ENCODE peak calls at places on chromosome 1, in five cellular contexts. One of them, this sample, is unnamed.

GRCh38 chr1:205669341-205670142 is 10.8 kb downstream of the SLC45A3 start:
- DNase-seq in HFF-Myc: no peak
- DNase-seq in astrocyte of the cerebellum: no peak
- DNase-seq in heart left ventricle: no peak
- DNase-seq in BE2C: no peak
- DNase-seq in this sample: no peak

GRCh38 chr1:113185463-113186104 is 112.6 kb downstream of the LRIG2 start:
- DNase-seq in astrocyte of the cerebellum: no peak
- DNase-seq in BE2C: no peak
- DNase-seq in heart left ventricle: no peak
- DNase-seq in HFF-Myc: no peak
- DNase-seq in this sample: no peak

GRCh38 chr1:168676861-168677260 is 52.1 kb downstream of the DPT start:
- DNase-seq in astrocyte of the cerebellum: no peak
- DNase-seq in BE2C: no peak
- DNase-seq in HFF-Myc: no peak
- DNase-seq in heart left ventricle: no peak
- DNase-seq in this sample: no peak

GRCh38 chr1:92493139-92493538 is 6.4 kb upstream of the GFI1 start:
- DNase-seq in HFF-Myc: no peak
- DNase-seq in astrocyte of the cerebellum: no peak
- DNase-seq in heart left ventricle: no peak
- DNase-seq in BE2C: no peak
- DNase-seq in this sample: no peak

GRCh38 chr1:31666290-31666963 is 21.8 kb upstream of the PEF1 start:
- DNase-seq in BE2C: no peak
- DNase-seq in HFF-Myc: peak
- DNase-seq in astrocyte of the cerebellum: no peak
- DNase-seq in heart left ventricle: no peak
- DNase-seq in this sample: no peak

GRCh38 chr1:10941891-10942541 is 70.4 kb upstream of the TARDBP start:
- DNase-seq in HFF-Myc: no peak
- DNase-seq in heart left ventricle: peak
- DNase-seq in BE2C: peak
- DNase-seq in astrocyte of the cerebellum: no peak
- DNase-seq in this sample: peak

GRCh38 chr1:87918398-87918797 is 589.7 kb downstream of the LMO4 start:
- DNase-seq in heart left ventricle: no peak
- DNase-seq in astrocyte of the cerebellum: no peak
- DNase-seq in BE2C: no peak
- DNase-seq in HFF-Myc: no peak
- DNase-seq in this sample: no peak

GRCh38 chr1:170545476-170545875 is 13.5 kb downstream of the GORAB start:
- DNase-seq in BE2C: no peak
- DNase-seq in HFF-Myc: peak
- DNase-seq in astrocyte of the cerebellum: peak
- DNase-seq in heart left ventricle: no peak
- DNase-seq in this sample: no peak

GRCh38 chr1:212916395-212917133 is 33.8 kb upstream of the VASH2 start:
- DNase-seq in BE2C: peak
- DNase-seq in heart left ventricle: peak
- DNase-seq in HFF-Myc: no peak
- DNase-seq in astrocyte of the cerebellum: no peak
- DNase-seq in this sample: no peak

GRCh38 chr1:44405804-44406743 is 1.0 kb downstream of the RNF220 start:
- DNase-seq in BE2C: no peak
- DNase-seq in HFF-Myc: no peak
- DNase-seq in astrocyte of the cerebellum: no peak
- DNase-seq in heart left ventricle: peak
- DNase-seq in this sample: no peak

GRCh38 chr1:116570358-116571214 is at the start of gene CD58:
- DNase-seq in heart left ventricle: peak
- DNase-seq in HFF-Myc: peak
- DNase-seq in BE2C: peak
- DNase-seq in astrocyte of the cerebellum: no peak
- DNase-seq in this sample: peak

GRCh38 chr1:199422206-199422605 is 605.3 kb upstream of the NR5A2 start:
- DNase-seq in heart left ventricle: no peak
- DNase-seq in astrocyte of the cerebellum: peak
- DNase-seq in BE2C: peak
- DNase-seq in HFF-Myc: peak
- DNase-seq in this sample: no peak

GRCh38 chr1:999797-1000356 is at the start of gene HES4:
- DNase-seq in heart left ventricle: peak
- DNase-seq in HFF-Myc: no peak
- DNase-seq in BE2C: peak
- DNase-seq in astrocyte of the cerebellum: peak
- DNase-seq in this sample: peak

GRCh38 chr1:169108897-169109560 is 2.5 kb downstream of the ATP1B1 start:
- DNase-seq in heart left ventricle: no peak
- DNase-seq in HFF-Myc: peak
- DNase-seq in BE2C: peak
- DNase-seq in astrocyte of the cerebellum: no peak
- DNase-seq in this sample: no peak

GRCh38 chr1:171422489-171422888 is 62.8 kb upstream of the PRRC2C start:
- DNase-seq in heart left ventricle: no peak
- DNase-seq in HFF-Myc: peak
- DNase-seq in BE2C: no peak
- DNase-seq in astrocyte of the cerebellum: no peak
- DNase-seq in this sample: no peak

GRCh38 chr1:237687837-237688236 is 202.9 kb downstream of the ZP4 start:
- DNase-seq in BE2C: no peak
- DNase-seq in astrocyte of the cerebellum: no peak
- DNase-seq in HFF-Myc: no peak
- DNase-seq in heart left ventricle: no peak
- DNase-seq in this sample: no peak

GRCh38 chr1:41935226-41935625 is 16.5 kb upstream of the HIVEP3 start:
- DNase-seq in heart left ventricle: no peak
- DNase-seq in astrocyte of the cerebellum: no peak
- DNase-seq in HFF-Myc: peak
- DNase-seq in BE2C: no peak
- DNase-seq in this sample: no peak

GRCh38 chr1:59332983-59333382 is 36.1 kb downstream of the FGGY start:
- DNase-seq in astrocyte of the cerebellum: peak
- DNase-seq in heart left ventricle: no peak
- DNase-seq in BE2C: no peak
- DNase-seq in HFF-Myc: peak
- DNase-seq in this sample: no peak

GRCh38 chr1:183363967-183364366 is 54.2 kb downstream of the NMNAT2 start:
- DNase-seq in HFF-Myc: no peak
- DNase-seq in BE2C: no peak
- DNase-seq in astrocyte of the cerebellum: no peak
- DNase-seq in heart left ventricle: no peak
- DNase-seq in this sample: no peak

GRCh38 chr1:234782821-234783220 is 172.8 kb upstream of the IRF2BP2 start:
- DNase-seq in astrocyte of the cerebellum: no peak
- DNase-seq in BE2C: no peak
- DNase-seq in heart left ventricle: no peak
- DNase-seq in HFF-Myc: no peak
- DNase-seq in this sample: no peak

GRCh38 chr1:218165687-218166088 is 119.4 kb upstream of the RRP15 start:
- DNase-seq in heart left ventricle: no peak
- DNase-seq in astrocyte of the cerebellum: no peak
- DNase-seq in BE2C: no peak
- DNase-seq in HFF-Myc: no peak
- DNase-seq in this sample: no peak

GRCh38 chr1:33182452-33182851 is 609 bp upstream of the TRIM62 start:
- DNase-seq in HFF-Myc: peak
- DNase-seq in BE2C: no peak
- DNase-seq in heart left ventricle: peak
- DNase-seq in astrocyte of the cerebellum: no peak
- DNase-seq in this sample: peak

GRCh38 chr1:73909043-73909567 is 288.9 kb downstream of the LRRIQ3 start:
- DNase-seq in BE2C: no peak
- DNase-seq in HFF-Myc: no peak
- DNase-seq in astrocyte of the cerebellum: no peak
- DNase-seq in heart left ventricle: no peak
- DNase-seq in this sample: no peak

GRCh38 chr1:248596615-248597014 is 885 bp downstream of the OR2T10 start:
- DNase-seq in astrocyte of the cerebellum: no peak
- DNase-seq in HFF-Myc: no peak
- DNase-seq in BE2C: no peak
- DNase-seq in heart left ventricle: no peak
- DNase-seq in this sample: no peak

GRCh38 chr1:24503870-24504523 is 1.4 kb downstream of the RCAN3 start:
- DNase-seq in BE2C: no peak
- DNase-seq in heart left ventricle: no peak
- DNase-seq in HFF-Myc: no peak
- DNase-seq in astrocyte of the cerebellum: no peak
- DNase-seq in this sample: no peak

GRCh38 chr1:1428174-1428573 is 7.1 kb upstream of the ANKRD65 start:
- DNase-seq in astrocyte of the cerebellum: no peak
- DNase-seq in HFF-Myc: no peak
- DNase-seq in heart left ventricle: peak
- DNase-seq in BE2C: peak
- DNase-seq in this sample: peak

GRCh38 chr1:104636581-104636980 is 886.9 kb downstream of the AMY1C start:
- DNase-seq in heart left ventricle: no peak
- DNase-seq in BE2C: no peak
- DNase-seq in HFF-Myc: no peak
- DNase-seq in astrocyte of the cerebellum: no peak
- DNase-seq in this sample: no peak

GRCh38 chr1:245407983-245408382 is 253.2 kb downstream of the KIF26B start:
- DNase-seq in BE2C: no peak
- DNase-seq in HFF-Myc: no peak
- DNase-seq in heart left ventricle: no peak
- DNase-seq in astrocyte of the cerebellum: no peak
- DNase-seq in this sample: no peak

GRCh38 chr1:64856564-64856963 is 109.8 kb downstream of the JAK1 start:
- DNase-seq in heart left ventricle: no peak
- DNase-seq in astrocyte of the cerebellum: no peak
- DNase-seq in HFF-Myc: no peak
- DNase-seq in BE2C: no peak
- DNase-seq in this sample: no peak
- TF ChIP-seq CTCF in heart left ventricle: no peak
- TF ChIP-seq CTCF in astrocyte of the cerebellum: no peak
- TF ChIP-seq CTCF in HFF-Myc: no peak
- TF ChIP-seq CTCF in BE2C: no peak
- TF ChIP-seq CTCF in this sample: no peak

DNA sequence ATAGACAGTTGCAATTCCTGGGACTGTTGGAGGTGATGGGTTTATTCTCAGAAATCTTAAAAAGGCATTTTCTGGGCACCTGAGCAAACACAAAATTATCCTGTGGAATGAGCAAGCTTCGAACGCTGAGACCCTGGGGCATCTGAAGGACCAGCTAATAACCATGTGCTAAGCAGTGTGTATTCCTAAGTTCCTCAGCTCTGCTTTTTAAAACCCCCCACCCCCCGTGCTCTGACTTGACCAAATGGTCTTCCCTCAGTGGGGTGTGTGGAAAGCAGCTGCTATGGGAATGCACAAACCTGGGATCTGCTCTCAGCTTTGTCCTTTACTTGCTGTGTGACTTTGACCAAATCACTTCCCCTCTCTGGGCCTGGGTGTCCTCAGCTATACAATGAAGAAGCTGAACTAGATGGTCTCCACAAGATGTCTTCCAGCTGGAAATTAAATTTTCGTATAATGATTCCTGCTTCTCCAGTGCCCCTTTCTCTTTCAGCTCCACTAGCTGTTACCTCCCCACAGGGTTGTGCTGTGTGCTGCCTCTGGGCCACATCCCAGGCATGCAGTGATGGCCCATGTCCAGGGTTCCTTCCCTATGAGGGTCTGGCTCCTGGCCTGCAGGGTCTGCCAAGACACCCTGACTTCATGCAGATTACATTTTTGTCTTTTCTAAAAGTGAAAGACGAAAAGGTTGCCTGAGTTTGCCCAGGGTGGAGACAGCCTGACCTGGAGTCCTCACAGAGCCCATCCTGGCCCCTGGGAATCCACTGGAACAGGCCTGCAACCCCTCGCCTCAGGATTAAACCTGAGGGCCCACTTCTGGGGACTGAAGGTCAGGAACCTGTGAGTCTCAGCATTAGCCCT is 14.9 kb upstream of the CD247 start:
- DNase-seq in heart left ventricle: no peak
- DNase-seq in astrocyte of the cerebellum: no peak
- DNase-seq in HFF-Myc: no peak
- DNase-seq in BE2C: no peak
- DNase-seq in this sample: peak
- H3K4me3 ChIP-seq in heart left ventricle: no peak
- H3K4me3 ChIP-seq in astrocyte of the cerebellum: no peak
- H3K4me3 ChIP-seq in HFF-Myc: no peak
- H3K4me3 ChIP-seq in BE2C: no peak
- H3K4me3 ChIP-seq in this sample: no peak

DNA sequence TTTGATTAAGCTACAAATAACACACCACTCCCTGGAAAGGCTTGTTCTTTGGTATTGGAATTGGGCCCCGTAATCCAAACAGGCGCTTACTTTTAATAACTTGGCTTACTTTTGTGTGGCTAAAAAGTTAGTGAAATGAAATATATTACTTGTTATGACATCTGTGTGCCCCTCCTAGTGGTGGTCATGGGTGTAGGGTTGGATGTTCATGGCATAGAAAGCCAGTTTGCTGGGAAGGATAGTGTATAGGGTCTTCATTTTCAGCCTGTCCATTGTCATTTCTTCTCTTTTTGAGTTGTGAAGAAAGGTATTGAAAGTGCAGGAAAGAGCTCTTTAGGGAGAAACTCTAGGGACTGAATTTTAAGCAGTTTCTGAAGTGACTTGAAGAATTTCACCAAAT is 5.9 kb downstream of the CDC14A start:
- DNase-seq in astrocyte of the cerebellum: no peak
- DNase-seq in BE2C: peak
- DNase-seq in heart left ventricle: no peak
- DNase-seq in HFF-Myc: no peak
- DNase-seq in this sample: no peak
- TF ChIP-seq CTCF in astrocyte of the cerebellum: peak
- TF ChIP-seq CTCF in BE2C: peak
- TF ChIP-seq CTCF in heart left ventricle: peak
- TF ChIP-seq CTCF in HFF-Myc: peak
- TF ChIP-seq CTCF in this sample: no peak

DNA sequence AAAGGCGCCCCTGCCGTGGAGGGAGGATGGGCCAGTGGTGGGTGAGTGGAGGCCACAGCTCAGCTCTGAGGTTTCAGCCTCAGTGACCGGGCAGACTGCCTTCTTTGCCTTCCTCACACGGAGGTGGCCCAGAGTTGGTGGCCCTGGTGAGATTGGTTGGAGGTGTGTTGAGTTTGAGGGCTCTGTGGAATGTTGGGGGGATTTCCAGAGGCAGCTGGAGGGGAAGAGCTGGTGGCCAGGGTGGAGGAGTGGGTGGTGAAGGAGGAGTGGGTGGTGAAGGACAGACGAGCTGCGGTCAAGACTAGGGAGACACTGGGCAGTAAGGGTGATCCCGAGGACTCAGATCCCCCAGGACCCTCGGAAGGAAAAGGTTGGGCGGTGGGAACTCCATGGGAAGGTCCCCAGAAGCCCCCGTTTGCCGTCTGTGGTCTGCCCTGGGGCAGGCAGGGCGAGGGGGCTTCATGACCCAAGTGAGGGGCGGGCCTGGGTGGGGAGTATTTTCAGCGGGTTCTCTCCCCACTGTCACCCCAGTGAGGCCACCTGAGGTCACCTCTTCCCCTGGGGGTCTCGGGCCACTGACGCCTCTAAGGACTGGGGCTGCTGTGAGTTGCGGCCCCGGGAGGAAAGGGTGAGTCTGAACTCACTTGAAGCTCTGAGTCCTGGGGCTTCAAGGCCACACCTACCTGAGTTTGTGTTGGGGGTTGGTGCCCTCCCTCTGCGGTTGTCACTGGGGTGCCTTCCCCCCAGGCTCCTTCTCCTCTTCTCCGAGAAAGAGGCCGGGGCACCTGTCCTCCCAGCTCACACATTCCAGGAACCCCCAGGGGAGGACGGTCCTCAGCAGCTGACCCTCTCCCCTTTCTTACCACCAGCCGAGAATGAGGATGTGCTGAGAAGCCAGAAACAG is 22.7 kb upstream of the PIK3CD start:
- DNase-seq in heart left ventricle: no peak
- DNase-seq in HFF-Myc: no peak
- DNase-seq in BE2C: no peak
- DNase-seq in astrocyte of the cerebellum: no peak
- DNase-seq in this sample: no peak
- H3K4me3 ChIP-seq in heart left ventricle: no peak
- H3K4me3 ChIP-seq in HFF-Myc: no peak
- H3K4me3 ChIP-seq in BE2C: no peak
- H3K4me3 ChIP-seq in astrocyte of the cerebellum: no peak
- H3K4me3 ChIP-seq in this sample: no peak